ENCODE peak calls at places on chromosomes 11 and 22, in six cellular contexts. L is MCF 10A, W is GM20000, X is WERI-Rb-1, Y is GM12865, G is tibial nerve. J is an unnamed sample.

GRCh38 chr11:5289696-5290095 is 12.1 kb downstream of the OR51B4 start:
- DNase-seq in X (no peak), G (no peak), L (no peak), W (no peak), Y (no peak), J (no peak)

GRCh38 chr22:35570686-35571194 is 30.1 kb downstream of the RASD2 start:
- DNase-seq in X (no peak), G (no peak), W (no peak), Y (no peak), L (no peak), J (no peak)

GRCh38 chr11:46160100-46160499 is 38.8 kb upstream of the PHF21A start:
- DNase-seq in G (no peak), L (peak; percentile 12), W (no peak), X (no peak), Y (no peak), J (no peak)

GRCh38 chr11:64863381-64864060 is 14.9 kb downstream of the EHD1 start:
- DNase-seq in Y (no peak), W (no peak), L (no peak), G (no peak), X (peak; percentile 59), J (no peak)

GRCh38 chr11:126461096-126461440 is 105.6 kb downstream of the ST3GAL4 start:
- DNase-seq in G (no peak), W (no peak), X (no peak), Y (no peak), L (no peak), J (no peak)

GRCh38 chr22:43723816-43724215 is 88.3 kb downstream of the EFCAB6 start:
- DNase-seq in L (no peak), G (no peak), Y (no peak), W (no peak), X (no peak), J (no peak)

GRCh38 chr11:69670158-69670845 is 4.9 kb downstream of the LTO1 start:
- DNase-seq in X (peak; percentile 86), G (peak; percentile 79), Y (peak; percentile 73), W (peak; percentile 91), L (peak; percentile 77), J (peak; percentile 84)

GRCh38 chr22:41762980-41763779 is 37.3 kb upstream of the CCDC134 start:
- DNase-seq in G (no peak), X (peak; percentile 70), W (peak; percentile 52), L (peak; percentile 36), Y (peak; percentile 84), J (no peak)

GRCh38 chr22:33326540-33327295 is 268.5 kb upstream of the SYN3 start:
- DNase-seq in L (no peak), W (no peak), G (no peak), X (no peak), Y (no peak), J (no peak)

GRCh38 chr11:69398529-69399492 is 82.7 kb upstream of the LINC01488 start:
- DNase-seq in G (no peak), L (no peak), Y (no peak), X (no peak), W (no peak), J (peak; percentile 71)

GRCh38 chr11:1292644-1293618 is 16.5 kb downstream of the TOLLIP start:
- DNase-seq in W (no peak), Y (no peak), G (no peak), L (no peak), X (no peak), J (no peak)

GRCh38 chr11:117731689-117732290 is 65.2 kb downstream of the DSCAML1 start:
- DNase-seq in L (no peak), W (no peak), X (no peak), G (no peak), Y (no peak), J (no peak)

GRCh38 chr11:73268671-73269271 is 3.4 kb upstream of the P2RY6 start:
- DNase-seq in Y (no peak), G (no peak), L (no peak), W (no peak), X (no peak), J (no peak)

GRCh38 chr11:12962306-12962705 is 46.8 kb upstream of the RASSF10 start:
- DNase-seq in Y (no peak), G (no peak), L (no peak), X (no peak), W (no peak), J (no peak)

GRCh38 chr22:28051787-28052356 is 132.8 kb upstream of the PITPNB start:
- DNase-seq in L (peak; percentile 65), W (peak; percentile 25), Y (peak; percentile 50), G (peak; percentile 78), X (peak; percentile 79), J (peak; percentile 33)

GRCh38 chr11:7020183-7020917 is at the start of the genes NLRP14 and ZNF214:
- DNase-seq in Y (peak; percentile 88), X (peak; percentile 94), G (peak; percentile 95), L (peak; percentile 94), W (peak; percentile 75), J (peak; percentile 98)

GRCh38 chr11:6548641-6549040 is 51.6 kb downstream of the DNHD1 start:
- DNase-seq in W (no peak), G (no peak), L (no peak), X (no peak), Y (no peak), J (no peak)

GRCh38 chr11:45232341-45233080 is 53.6 kb downstream of the SYT13 start:
- DNase-seq in W (no peak), X (no peak), G (no peak), L (no peak), Y (no peak), J (no peak)

GRCh38 chr11:22558638-22559037 is 67.0 kb downstream of the FANCF start:
- DNase-seq in X (peak; percentile 13), L (no peak), G (no peak), W (no peak), Y (no peak), J (no peak)

GRCh38 chr11:72439455-72439854 is 5.1 kb upstream of the CLPB start:
- DNase-seq in L (peak; percentile 66), G (peak; percentile 31), Y (no peak), W (no peak), X (no peak), J (peak; percentile 40)

GRCh38 chr11:86671386-86672006 is 920 bp downstream of the ME3 start:
- DNase-seq in G (peak; percentile 70), W (no peak), Y (no peak), X (peak; percentile 65), L (no peak), J (peak; percentile 21)

GRCh38 chr11:27395556-27396258 is 32.7 kb upstream of the CCDC34 start:
- DNase-seq in Y (no peak), G (no peak), X (no peak), L (peak; percentile 23), W (no peak), J (no peak)

GRCh38 chr11:62664405-62665074 is 470 bp downstream of the C11orf98 start:
- DNase-seq in X (peak; percentile 56), L (peak; percentile 65), W (peak; percentile 67), Y (peak; percentile 86), G (no peak), J (peak; percentile 51)

GRCh38 chr11:24502425-24502824 is 5.6 kb downstream of the LUZP2 start:
- DNase-seq in Y (no peak), X (no peak), G (no peak), W (no peak), L (no peak), J (no peak)

GRCh38 chr11:24496371-24496727 is 504 bp upstream of the LUZP2 start:
- DNase-seq in X (no peak), G (no peak), Y (no peak), W (no peak), L (no peak), J (no peak)

GRCh38 chr11:24496728-24497396 is at the start of gene LUZP2:
- DNase-seq in G (no peak), X (peak; percentile 46), W (no peak), L (no peak), Y (no peak), J (peak; percentile 33)
- TF ChIP-seq CTCF in G (no peak), X (peak; percentile 31), W (no peak), L (no peak), Y (no peak), J (no peak)

DNA sequence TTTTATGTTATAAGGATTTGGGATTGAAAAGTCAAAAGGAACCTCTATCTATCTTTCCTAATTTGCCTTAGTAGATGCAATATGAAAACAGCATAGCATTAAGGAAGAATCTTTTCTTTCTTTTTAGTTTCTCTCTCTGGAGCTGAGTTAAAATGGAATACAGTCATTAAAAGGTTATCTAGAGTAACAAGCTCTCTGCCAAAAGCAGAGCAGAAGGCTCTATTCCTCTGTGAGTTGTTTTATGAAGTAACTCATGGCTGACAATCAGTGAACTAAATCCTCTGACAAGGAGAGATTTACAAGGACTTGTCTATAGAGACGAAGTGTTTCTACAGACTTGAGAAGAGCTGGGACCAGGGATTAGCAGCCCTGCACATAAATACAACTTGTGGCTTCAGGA is 192.4 kb upstream of the RAG2 start:
- DNase-seq in L (no peak), G (no peak), W (no peak), Y (no peak), X (peak; percentile 46), J (no peak)
- TF ChIP-seq CTCF in L (no peak), G (no peak), W (no peak), Y (no peak), X (no peak), J (no peak)

DNA sequence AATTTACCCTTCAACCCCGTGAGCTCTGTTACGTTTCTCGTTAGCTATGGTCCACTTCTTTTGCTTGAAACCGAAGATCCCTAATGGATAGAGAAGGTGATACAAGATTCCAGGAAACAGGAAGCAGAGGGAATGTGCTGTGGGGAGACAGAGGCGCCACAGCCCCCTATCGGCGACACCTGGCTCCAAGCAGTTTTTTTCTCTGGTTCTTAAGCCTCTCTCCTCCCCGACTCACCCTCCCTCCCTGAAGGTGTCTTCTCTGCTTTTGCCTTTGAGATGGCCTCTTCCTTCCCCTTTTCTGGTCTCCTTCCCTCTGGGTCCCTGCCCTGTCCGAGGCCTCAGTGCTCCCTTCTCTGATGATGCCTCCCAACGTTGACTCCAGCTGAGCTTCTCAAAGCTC is 14.2 kb upstream of the APOBEC3A start:
- DNase-seq in Y (no peak), G (no peak), X (no peak), L (no peak), W (no peak), J (no peak)
- TF ChIP-seq CTCF in Y (peak; percentile 22), G (no peak), X (peak; percentile 52), L (no peak), W (no peak), J (no peak)

GRCh38 chr11:77874206-77874605 is 53.3 kb downstream of the AAMDC start:
- DNase-seq in W (no peak), L (no peak), G (no peak), Y (no peak), X (no peak), J (no peak)

GRCh38 chr11:77882396-77882795 is 61.5 kb downstream of the AAMDC start:
- DNase-seq in X (no peak), W (no peak), L (no peak), Y (no peak), G (no peak), J (no peak)

GRCh38 chr11:77876045-77876444 is 55.1 kb downstream of the AAMDC start:
- DNase-seq in Y (no peak), G (no peak), L (no peak), X (no peak), W (no peak), J (no peak)

GRCh38 chr11:77883775-77884174 is 62.8 kb downstream of the AAMDC start:
- DNase-seq in Y (no peak), W (no peak), X (peak; percentile 81), G (no peak), L (no peak), J (no peak)

DNA sequence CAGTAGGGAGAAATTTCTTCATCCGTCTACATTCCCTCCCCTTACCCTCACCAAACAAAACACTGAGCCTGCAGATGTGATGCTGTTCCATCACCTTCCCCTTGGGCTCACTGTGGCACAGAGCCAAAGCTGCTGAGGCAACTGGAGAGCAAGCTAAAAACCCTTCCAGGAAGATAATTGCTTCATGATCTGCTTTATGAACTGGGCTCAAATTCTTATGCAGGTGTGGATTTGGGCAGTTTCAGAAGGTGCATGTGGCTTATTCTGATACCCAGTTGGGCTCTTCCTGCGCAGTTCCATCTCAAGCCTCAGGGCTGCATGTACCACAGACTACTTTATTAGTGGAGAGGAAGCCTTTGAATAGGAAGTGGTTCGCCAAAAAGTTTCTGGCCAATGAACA is 58.3 kb downstream of the AAMDC start:
- DNase-seq in X (no peak), G (peak; percentile 79), W (peak; percentile 28), L (peak; percentile 47), Y (peak; percentile 67), J (no peak)
- TF ChIP-seq CTCF in X (peak; percentile 6), G (no peak), W (no peak), L (no peak), Y (no peak), J (no peak)

J was measured in RWPE1.